ENCODE peak calls at places on chromosomes 3 and 15, in four cellular contexts. U is heart right ventricle, F is HEK293T, G is NCI-H2107. V is an unnamed sample.

GRCh38 chr15:58017869-58018268 is 47.6 kb downstream of the ALDH1A2 start:
- DNase-seq in U (no peak), F (no peak), G (no peak), V (no peak)

GRCh38 chr3:127822166-127822835 is at the start of gene MGLL:
- DNase-seq in U (peak; percentile 51), F (peak; percentile 40), G (no peak), V (no peak)

GRCh38 chr3:181076558-181076957 is 87.0 kb upstream of the DNAJC19 start:
- DNase-seq in U (no peak), F (no peak), G (no peak), V (no peak)

GRCh38 chr3:63853106-63853505 is 10.5 kb downstream of the THOC7 start:
- DNase-seq in U (no peak), F (no peak), G (no peak), V (no peak)

GRCh38 chr15:74275957-74276356 is 39.8 kb downstream of the CCDC33 start:
- DNase-seq in U (no peak), F (peak; percentile 48), G (no peak), V (no peak)

GRCh38 chr3:15300318-15301078 is 31.9 kb downstream of the SH3BP5 start:
- DNase-seq in U (no peak), F (no peak), G (no peak), V (peak; percentile 67)

GRCh38 chr3:46585799-46586693 is 19.9 kb upstream of the LRRC2 start:
- DNase-seq in U (no peak), F (no peak), G (no peak), V (peak; percentile 39)

GRCh38 chr15:63901912-63902670 is 68.3 kb upstream of the HERC1 start:
- DNase-seq in U (no peak), F (no peak), G (no peak), V (no peak)

GRCh38 chr3:172138792-172139507 is 99.6 kb downstream of the FNDC3B start:
- DNase-seq in U (peak; percentile 68), F (no peak), G (no peak), V (no peak)

GRCh38 chr3:169666501-169667379 is 3.2 kb upstream of the MECOM start:
- DNase-seq in U (no peak), F (no peak), G (no peak), V (no peak)

GRCh38 chr15:74630284-74631086 is 14.8 kb downstream of the CLK3 start:
- DNase-seq in U (no peak), F (no peak), G (no peak), V (no peak)

GRCh38 chr3:65878831-65879230 is 159.9 kb downstream of the MAGI1 start:
- DNase-seq in U (no peak), F (no peak), G (no peak), V (no peak)

GRCh38 chr15:39443659-39444219 is 137.1 kb upstream of the THBS1 start:
- DNase-seq in U (no peak), F (no peak), G (no peak), V (no peak)

GRCh38 chr15:88911766-88912118 is 1.4 kb downstream of the MFGE8 start:
- DNase-seq in U (peak; percentile 69), F (peak; percentile 39), G (no peak), V (no peak)